ENCODE peak calls at places on chromosome 10, in four cellular contexts. D is transverse colon, X is suprapubic skin, O is stomach. R is an unnamed sample.

GRCh38 chr10:114795039-114795438 is 26.5 kb upstream of the FHIP2A start:
- DNase-seq in D (no peak), O (no peak), X (no peak), R (no peak)

GRCh38 chr10:6819301-6819700 is 239.2 kb upstream of the PRKCQ start:
- DNase-seq in D (no peak), X (no peak), O (no peak), R (no peak)

GRCh38 chr10:88064608-88065383 is 201.4 kb downstream of the PTEN start:
- DNase-seq in O (peak; percentile 64), D (peak; percentile 50), X (peak; percentile 88), R (no peak)

GRCh38 chr10:133618851-133619250 is 7.7 kb downstream of the FRG2B start:
- DNase-seq in X (no peak), D (no peak), O (no peak), R (no peak)

GRCh38 chr10:5627486-5628044 is 38.8 kb downstream of the ASB13 start:
- DNase-seq in O (no peak), X (no peak), D (no peak), R (no peak)

GRCh38 chr10:7417103-7417623 is 6.3 kb upstream of the SFMBT2 start:
- DNase-seq in X (no peak), D (no peak), O (no peak), R (no peak)

GRCh38 chr10:32077896-32078295 is 21.7 kb upstream of the KIF5B start:
- DNase-seq in O (no peak), D (no peak), X (peak; percentile 71), R (no peak)

GRCh38 chr10:125953778-125954385 is 57.5 kb downstream of the FANK1 start:
- DNase-seq in O (no peak), X (no peak), D (no peak), R (no peak)

GRCh38 chr10:31789555-31789954 is 139.1 kb downstream of the ARHGAP12 start:
- DNase-seq in D (no peak), X (no peak), O (no peak), R (no peak)

GRCh38 chr10:122490786-122491680 is 29.7 kb downstream of the HTRA1 start:
- DNase-seq in D (peak; percentile 28), X (no peak), O (no peak), R (no peak)

GRCh38 chr10:72107325-72108003 is 19.1 kb upstream of the SPOCK2 start:
- DNase-seq in X (no peak), O (no peak), D (no peak), R (no peak)

GRCh38 chr10:59557642-59558041 is 152.0 kb downstream of the SLC16A9 start:
- DNase-seq in X (no peak), D (no peak), O (no peak), R (no peak)

GRCh38 chr10:18021725-18022480 is 70.2 kb downstream of the SLC39A12 start:
- DNase-seq in O (no peak), D (no peak), X (no peak), R (no peak)

GRCh38 chr10:5648494-5649457 is 17.6 kb downstream of the ASB13 start:
- DNase-seq in X (no peak), O (no peak), D (no peak), R (no peak)

GRCh38 chr10:44990965-44991364 is 9.8 kb upstream of the ZNF22 start:
- DNase-seq in D (no peak), X (no peak), O (no peak), R (no peak)

GRCh38 chr10:125639846-125640245 is 43.1 kb downstream of the TEX36 start:
- DNase-seq in D (no peak), O (no peak), X (no peak), R (no peak)

GRCh38 chr10:77902159-77902558 is 24.4 kb downstream of the DLG5 start:
- DNase-seq in X (no peak), D (no peak), O (no peak), R (no peak)

GRCh38 chr10:115706482-115707076 is 566.4 kb downstream of the GFRA1 start:
- DNase-seq in X (no peak), D (no peak), O (no peak), R (no peak)

GRCh38 chr10:73780966-73781365 is 882 bp upstream of the CHCHD1 start:
- DNase-seq in X (no peak), D (no peak), O (no peak), R (no peak)

GRCh38 chr10:59098387-59098786 is 78.1 kb upstream of the PHYHIPL start:
- DNase-seq in X (no peak), O (no peak), D (peak; percentile 11), R (peak; percentile 73)

GRCh38 chr10:54869022-54869421 is 68.0 kb upstream of the PCDH15 start:
- DNase-seq in X (no peak), D (no peak), O (no peak), R (no peak)

GRCh38 chr10:126474031-126474430 is 85.8 kb upstream of the ADAM12 start:
- DNase-seq in O (no peak), X (no peak), D (no peak), R (no peak)

GRCh38 chr10:7950981-7951847 is 103.3 kb upstream of the GATA3 start:
- DNase-seq in D (no peak), X (no peak), O (no peak), R (no peak)

GRCh38 chr10:52300599-52301277 is 13.3 kb upstream of the DKK1 start:
- DNase-seq in X (no peak), D (no peak), O (no peak), R (no peak)

GRCh38 chr10:23702977-23703414 is 264.1 kb downstream of the OTUD1 start:
- DNase-seq in D (peak; percentile 47), X (no peak), O (peak; percentile 55), R (no peak)

GRCh38 chr10:73357821-73358220 is 843 bp downstream of the CFAP70 start:
- DNase-seq in D (no peak), O (no peak), X (no peak), R (no peak)

GRCh38 chr10:1121311-1121970 is 65.3 kb downstream of the WDR37 start:
- DNase-seq in O (no peak), D (no peak), X (no peak), R (no peak)

GRCh38 chr10:71285180-71285545 is 33.9 kb upstream of the SLC29A3 start:
- DNase-seq in O (peak; percentile 44), X (no peak), D (peak; percentile 39), R (no peak)

GRCh38 chr10:102009801-102010425 is 46.1 kb downstream of the ARMH3 start:
- DNase-seq in D (peak; percentile 30), O (peak; percentile 47), X (no peak), R (no peak)

DNA sequence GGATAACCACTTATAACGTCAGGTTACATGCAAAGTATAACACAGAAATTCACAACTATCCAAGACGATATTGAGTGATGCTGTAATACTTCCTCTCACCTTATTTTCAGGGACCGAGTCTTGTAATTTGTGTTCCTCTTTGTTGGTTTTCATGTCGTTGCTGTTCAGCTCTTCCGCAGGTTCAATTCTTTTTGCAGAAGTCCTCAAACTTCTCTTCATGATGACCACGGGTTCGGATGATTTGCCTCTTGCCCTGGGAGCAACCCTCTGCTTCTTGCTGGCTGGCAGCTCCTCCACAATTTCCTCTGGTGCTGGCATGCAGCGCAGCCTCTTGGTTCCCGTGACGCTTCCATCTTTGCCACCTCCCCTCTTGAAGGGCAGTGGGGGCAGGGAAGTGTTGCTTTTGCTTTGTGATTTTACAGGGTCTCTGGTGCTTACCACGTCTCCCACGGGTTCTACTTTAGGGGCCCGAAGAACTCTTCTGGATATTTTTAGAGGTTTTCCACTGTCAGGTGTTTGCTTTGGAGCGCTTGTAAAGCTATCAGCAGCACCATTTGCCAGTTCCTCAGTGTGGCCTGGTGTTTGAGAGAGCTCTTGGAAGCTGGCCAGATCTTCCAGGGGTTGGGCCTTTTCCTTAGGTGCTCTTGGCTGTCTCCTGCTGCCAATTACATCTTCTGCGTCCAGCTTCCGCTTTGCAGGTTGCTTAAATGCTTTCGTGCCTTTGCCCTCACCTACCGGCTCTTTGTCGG is 23.6 kb downstream of the MKI67 start:
- DNase-seq in X (no peak), O (peak; percentile 48), D (peak; percentile 63), R (no peak)
- H3K36me3 ChIP-seq in X (no peaks in the 10 kb centered on the region), O (no peaks in the 10 kb centered on the region), D (no peaks in the 10 kb centered on the region), R (peaks cover 94% of the 10 kb centered on the region)

GRCh38 chr10:79320785-79321493 is 26.3 kb upstream of the PPIF start:
- DNase-seq in O (no peak), D (no peak), X (no peak), R (no peak)
- TF ChIP-seq POLR2AphosphoS5 in O (no peak), D (no peak), X (no peak), R (no peak)

GRCh38 chr10:113076949-113077348 is 126.9 kb downstream of the TCF7L2 start:
- DNase-seq in X (no peak), O (no peak), D (no peak), R (no peak)
- H3K27ac ChIP-seq in X (no peak overlapping the region), O (no peak overlapping the region), D (no peak overlapping the region), R (no peak overlapping the region)

GRCh38 chr10:100004805-100005510 is 4.8 kb downstream of the DNMBP start:
- DNase-seq in D (no peak), O (no peak), X (no peak), R (no peak)
- H3K36me3 ChIP-seq in D (no peaks in the 10 kb centered on the region), O (no peaks in the 10 kb centered on the region), X (no peaks in the 10 kb centered on the region), R (no peaks in the 10 kb centered on the region)

GRCh38 chr10:60978287-60979115 is 34.5 kb upstream of the RHOBTB1 start:
- DNase-seq in D (no peak), X (no peak), O (no peak), R (no peak)
- TF ChIP-seq POLR2AphosphoS5 in D (no peak), X (no peak), O (peak; percentile 39), R (no peak)

DNA sequence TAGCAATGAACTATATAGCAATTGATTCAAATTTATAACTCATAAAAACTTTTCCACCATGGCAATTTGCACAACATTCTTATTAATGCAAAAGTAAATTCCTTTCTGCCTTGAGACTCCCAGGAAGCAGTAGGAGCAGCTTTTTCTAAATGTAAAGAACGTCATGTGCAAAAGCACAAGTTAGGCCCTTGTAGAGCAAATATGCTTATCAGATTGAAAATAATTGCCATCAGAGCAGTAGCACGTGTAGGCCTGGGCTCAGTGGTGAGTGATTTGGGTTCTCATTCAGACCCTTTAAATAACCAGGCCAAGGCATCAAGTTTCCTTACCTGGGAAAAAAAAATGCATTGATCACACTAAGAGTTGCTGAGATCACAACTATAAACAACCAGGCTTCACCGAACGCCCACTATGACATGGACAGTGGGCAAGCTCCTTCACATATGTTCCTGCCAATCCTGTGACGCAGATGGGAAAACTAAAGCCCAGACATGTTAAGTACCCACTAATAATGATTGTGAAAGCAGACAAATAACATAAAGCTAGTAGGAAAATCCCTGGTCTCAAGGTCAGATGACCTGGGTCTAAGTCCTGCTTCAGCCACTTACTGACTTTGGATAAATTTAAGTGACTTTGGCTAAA is 22.1 kb upstream of the SAR1A start:
- DNase-seq in X (no peak), O (peak; percentile 32), D (no peak), R (no peak)
- H3K27ac ChIP-seq in X (peak overlapping the region; percentile 82), O (peak overlapping the region; percentile 66), D (peak overlapping the region; percentile 38), R (peak overlapping the region; percentile 98)